ENCODE peak calls at places on chromosomes 5 and 9, in five cellular contexts. K, T, R, I and W are unnamed samples.

GRCh38 chr5:152113401-152113800 is 188.8 kb upstream of the GLRA1 start:
- DNase-seq in I (no peak), T (no peak), K (no peak), R (peak), W (no peak)

GRCh38 chr5:148542812-148543211 is 111.5 kb downstream of the HTR4 start:
- DNase-seq in I (no peak), K (no peak), R (no peak), T (no peak), W (no peak)

GRCh38 chr5:151079838-151080619 is 805 bp downstream of the TNIP1 start:
- DNase-seq in I (no peak), T (peak), K (peak), R (no peak), W (no peak)

GRCh38 chr9:36899406-36899805 is 134.7 kb downstream of the PAX5 start:
- DNase-seq in T (no peak), K (no peak), R (no peak), I (no peak), W (no peak)

GRCh38 chr9:11962327-11962726 is 730.9 kb upstream of the TYRP1 start:
- DNase-seq in R (no peak), K (no peak), T (no peak), I (no peak), W (no peak)

GRCh38 chr9:127087836-127088235 is 34.6 kb downstream of the ANGPTL2 start:
- DNase-seq in T (no peak), K (no peak), I (no peak), R (no peak), W (no peak)

GRCh38 chr9:115369322-115369957 is 251.5 kb upstream of the TNC start:
- DNase-seq in R (no peak), I (no peak), K (peak), T (no peak), W (no peak)

GRCh38 chr9:93944011-93944410 is 11.1 kb downstream of the BARX1 start:
- DNase-seq in K (no peak), R (no peak), T (no peak), I (no peak), W (no peak)

GRCh38 chr9:95506438-95506691 is 10.4 kb downstream of the PTCH1 start:
- DNase-seq in K (peak), T (no peak), R (no peak), I (no peak), W (no peak)

GRCh38 chr5:159874308-159874707 is 42.0 kb upstream of the ADRA1B start:
- DNase-seq in T (no peak), I (no peak), K (no peak), R (no peak), W (no peak)

GRCh38 chr9:130150779-130151381 is 21.3 kb upstream of the NCS1 start:
- DNase-seq in T (no peak), R (peak), K (no peak), I (no peak), W (no peak)

GRCh38 chr9:110850401-110851135 is 182.0 kb downstream of the MUSK start:
- DNase-seq in R (no peak), I (no peak), T (no peak), K (no peak), W (peak)

GRCh38 chr9:14362175-14362574 is 48.2 kb upstream of the NFIB start:
- DNase-seq in K (no peak), I (no peak), R (no peak), T (no peak), W (no peak)

GRCh38 chr9:129884220-129885017 is 49.2 kb downstream of the USP20 start:
- DNase-seq in T (peak), R (peak), K (peak), I (peak), W (peak)

GRCh38 chr5:54049963-54050362 is 260.4 kb downstream of the ARL15 start:
- DNase-seq in R (no peak), K (no peak), I (no peak), T (no peak), W (no peak)

GRCh38 chr5:144202725-144203124 is 32.1 kb downstream of the KCTD16 start:
- DNase-seq in I (no peak), T (no peak), K (no peak), R (no peak), W (no peak)

GRCh38 chr5:144202072-144202471 is 31.4 kb downstream of the KCTD16 start:
- DNase-seq in I (no peak), R (no peak), T (no peak), K (no peak), W (peak)

GRCh38 chr5:144206136-144206535 is 35.5 kb downstream of the KCTD16 start:
- DNase-seq in K (no peak), T (no peak), I (no peak), R (no peak), W (no peak)

GRCh38 chr5:144205141-144205551 is 34.5 kb downstream of the KCTD16 start:
- DNase-seq in T (no peak), R (no peak), K (peak), I (no peak), W (no peak)

DNA sequence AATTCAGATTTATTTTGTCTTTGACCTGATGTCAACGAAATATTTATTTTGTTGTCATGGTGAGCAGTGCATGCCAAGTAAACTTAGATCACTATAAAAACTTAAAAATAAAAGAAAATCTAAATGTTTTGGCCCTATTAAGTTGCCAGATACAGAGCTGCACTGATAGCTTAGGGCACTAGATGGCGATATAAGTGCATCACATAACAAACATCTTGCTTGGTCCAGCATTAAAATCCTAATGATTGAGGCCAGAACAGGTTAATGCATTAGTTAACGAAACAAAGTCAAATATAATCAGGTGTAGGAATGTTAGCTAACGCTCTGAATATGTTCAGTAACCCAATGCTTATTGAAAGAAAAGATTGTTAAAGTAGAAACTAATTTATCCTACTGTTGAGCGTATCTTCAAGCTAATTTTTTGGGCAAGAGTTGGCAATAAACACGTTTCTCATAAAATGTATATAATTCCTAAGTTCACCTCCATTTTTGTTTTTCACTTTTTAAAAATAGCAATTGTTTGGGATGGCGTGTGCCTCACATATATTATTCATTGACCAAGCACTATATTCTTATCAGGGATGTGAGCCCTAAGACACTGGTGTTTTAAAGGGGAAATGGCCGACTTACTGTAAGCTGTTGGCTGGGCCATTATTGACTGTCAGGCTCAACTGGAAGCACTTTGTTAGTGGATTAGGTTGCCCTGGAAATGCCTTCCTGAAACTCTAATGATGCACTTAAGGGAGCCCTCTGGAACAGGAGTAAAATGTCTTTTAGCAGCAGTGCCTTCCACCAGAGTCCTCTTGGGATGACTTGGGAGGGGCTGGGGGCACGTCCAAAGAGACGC is 33.3 kb downstream of the KCTD16 start:
- DNase-seq in T (peak), R (peak), I (no peak), K (peak), W (peak)
- TF ChIP-seq JUND in T (no peak), R (no peak), I (no peak), K (no peak), W (no peak)

DNA sequence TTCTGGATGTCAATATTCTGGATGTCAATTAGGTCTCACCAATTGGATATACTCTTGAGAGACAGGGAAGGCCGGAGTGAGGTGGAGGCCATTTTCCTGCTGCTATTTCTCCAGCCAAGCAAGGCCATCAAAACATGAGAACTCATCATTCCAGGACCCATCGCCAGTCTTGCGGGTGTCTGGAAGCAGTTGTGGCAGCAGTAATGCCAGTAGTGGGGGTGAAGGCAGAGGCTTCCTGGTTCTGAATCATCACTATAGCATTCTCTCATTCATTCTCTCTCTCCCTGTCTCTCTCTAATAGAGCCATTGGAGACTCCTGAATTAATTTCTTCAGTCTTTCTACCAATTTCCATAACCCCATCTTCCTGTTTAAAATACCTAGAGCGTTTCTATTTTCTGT is 71.8 kb downstream of the EGFLAM start:
- DNase-seq in K (no peak), R (no peak), T (no peak), I (no peak), W (no peak)
- TF ChIP-seq JUND in K (no peak), R (no peak), T (no peak), I (no peak), W (no peak)

GRCh38 chr5:127833999-127834953 is 131.1 kb downstream of the CCDC192 start:
- DNase-seq in R (no peak), I (no peak), T (no peak), K (no peak), W (no peak)
- TF ChIP-seq JUND in R (no peak), I (no peak), T (no peak), K (no peak), W (no peak)

GRCh38 chr9:109498195-109499060 is at the start of gene PTPN3:
- DNase-seq in I (no peak), R (no peak), T (no peak), K (peak), W (peak)
- TF ChIP-seq JUND in I (no peak), R (no peak), T (no peak), K (no peak), W (no peak)

GRCh38 chr9:90808890-90809685 is 7.5 kb downstream of the SYK start:
- DNase-seq in K (no peak), T (no peak), I (no peak), R (no peak), W (no peak)

GRCh38 chr9:90807006-90807405 is 5.4 kb downstream of the SYK start:
- DNase-seq in I (no peak), R (no peak), T (no peak), K (no peak), W (no peak)

GRCh38 chr9:90805006-90805993 is 3.7 kb downstream of the SYK start:
- DNase-seq in K (peak), R (no peak), I (no peak), T (no peak), W (no peak)

GRCh38 chr9:90810686-90811085 is 9.1 kb downstream of the SYK start:
- DNase-seq in T (no peak), I (no peak), K (no peak), R (no peak), W (no peak)

GRCh38 chr9:90808226-90808797 is 6.7 kb downstream of the SYK start:
- DNase-seq in R (no peak), T (no peak), I (no peak), K (no peak), W (no peak)
- TF ChIP-seq JUND in R (no peak), T (no peak), I (no peak), K (no peak), W (no peak)

GRCh38 chr5:143019157-143019556 is 249.0 kb downstream of the ARHGAP26 start:
- DNase-seq in I (no peak), R (no peak), K (no peak), T (no peak), W (no peak)

GRCh38 chr5:143019614-143020515 is 249.7 kb downstream of the ARHGAP26 start:
- DNase-seq in R (no peak), I (peak), K (no peak), T (no peak), W (no peak)

GRCh38 chr5:143014017-143014651 is 244.0 kb downstream of the ARHGAP26 start:
- DNase-seq in R (no peak), K (peak), I (no peak), T (peak), W (peak)

GRCh38 chr5:143017992-143018391 is 247.8 kb downstream of the ARHGAP26 start:
- DNase-seq in R (no peak), I (no peak), T (no peak), K (no peak), W (no peak)

DNA sequence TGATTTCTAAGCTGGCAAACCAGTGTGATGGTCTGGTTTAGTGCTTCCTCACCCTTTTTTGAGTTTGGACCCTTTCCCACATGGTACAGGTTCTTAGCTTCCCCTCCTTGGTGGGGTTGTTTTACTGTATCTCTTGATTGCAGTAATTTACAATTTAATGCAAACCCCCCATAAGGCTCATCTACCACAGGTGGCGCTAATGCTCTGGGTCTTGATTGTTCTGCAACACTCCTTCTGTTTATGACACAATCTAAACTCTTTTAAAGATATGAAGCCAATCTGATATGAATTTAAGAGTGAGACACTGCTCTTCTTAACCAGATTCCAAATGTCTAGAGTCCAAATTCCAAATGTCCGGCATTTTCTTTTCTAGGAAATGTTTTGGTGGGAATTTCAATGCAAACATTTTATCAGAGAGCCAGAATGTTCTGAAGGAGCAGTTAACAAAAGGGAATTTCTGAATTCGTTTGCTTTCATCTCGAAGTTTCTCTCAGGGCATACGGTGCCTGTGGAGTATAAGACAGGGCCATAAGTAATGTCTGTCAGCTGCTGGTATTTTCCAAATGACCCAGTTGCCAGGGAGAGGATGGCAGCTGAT is 246.7 kb downstream of the ARHGAP26 start:
- DNase-seq in K (peak), T (peak), R (no peak), I (no peak), W (peak)
- TF ChIP-seq JUND in K (no peak), T (peak), R (no peak), I (no peak), W (no peak)

GRCh38 chr5:74096325-74096724 is 470.3 kb downstream of the ARHGEF28 start:
- DNase-seq in T (no peak), I (no peak), K (no peak), R (no peak), W (no peak)
- TF ChIP-seq JUND in T (no peak), I (no peak), K (no peak), R (no peak), W (no peak)

GRCh38 chr9:112334319-112334828 is 955 bp upstream of the PTBP3 start:
- DNase-seq in R (no peak), T (peak), I (no peak), K (no peak), W (peak)
- TF ChIP-seq JUND in R (no peak), T (no peak), I (no peak), K (no peak), W (no peak)

DNA sequence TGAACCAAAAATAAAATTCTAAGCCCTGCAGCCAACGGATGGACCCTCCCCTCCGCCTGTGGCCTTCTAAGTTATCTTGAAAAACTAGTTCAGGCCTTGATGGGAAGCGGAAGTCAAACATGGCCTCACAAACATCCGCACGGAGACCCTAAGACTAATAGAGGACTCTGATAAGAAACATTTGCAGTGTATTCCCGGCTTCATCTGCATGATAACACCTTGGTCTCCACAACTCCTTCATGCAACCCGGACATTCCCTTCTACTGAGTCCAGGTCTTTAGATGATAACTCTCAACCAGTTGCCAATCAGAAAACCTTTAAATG is 770 bp upstream of the DAP start:
- DNase-seq in T (no peak), R (no peak), K (no peak), I (no peak), W (no peak)
- TF ChIP-seq JUND in T (no peak), R (no peak), K (no peak), I (no peak), W (no peak)

DNA sequence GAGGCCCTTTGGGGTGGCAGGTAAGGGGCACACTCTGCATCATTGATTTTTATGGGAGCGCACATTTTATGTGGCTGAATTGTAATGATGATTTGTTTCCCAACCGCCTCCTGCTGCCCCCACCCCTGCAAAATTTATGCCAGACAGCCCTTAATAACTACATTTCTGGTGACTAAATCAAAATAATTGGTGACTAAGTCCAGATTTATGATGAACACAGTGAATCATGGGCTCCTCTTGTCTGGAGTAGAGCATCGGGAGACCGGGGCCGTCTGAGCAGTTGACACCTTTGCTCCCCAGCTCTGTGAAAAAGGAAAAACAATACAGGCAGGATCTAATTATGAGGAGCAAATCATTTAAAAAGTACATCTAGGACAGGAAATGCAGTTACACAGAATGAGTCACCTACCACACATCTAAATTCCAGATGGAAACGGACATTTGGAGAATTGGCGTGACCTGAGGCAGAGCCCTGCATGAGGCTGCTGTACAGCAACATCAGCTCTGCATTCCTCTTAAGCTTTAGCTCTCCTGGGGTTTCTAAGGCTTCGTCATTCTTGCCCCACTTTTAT is 58.9 kb downstream of the DOCK2 start:
- DNase-seq in I (no peak), R (peak), K (peak), T (no peak), W (no peak)
- TF ChIP-seq JUND in I (no peak), R (no peak), K (peak), T (no peak), W (no peak)